ENCODE peak calls at places on chromosomes 11 and 22, in four cellular contexts. One of them, this sample, is unnamed.

GRCh38 chr11:75481602-75482309 is 44.0 kb downstream of the GDPD5 start:
- DNase-seq in lung microvascular endothelial cell: no peak
- DNase-seq in stromal cell of bone marrow: no peak
- DNase-seq in HCT116: no peak
- DNase-seq in this sample: no peak

GRCh38 chr11:120577624-120578363 is 66.2 kb downstream of the GRIK4 start:
- DNase-seq in HCT116: no peak
- DNase-seq in lung microvascular endothelial cell: no peak
- DNase-seq in stromal cell of bone marrow: no peak
- DNase-seq in this sample: no peak

GRCh38 chr22:41394012-41394356 is 12.2 kb downstream of the TEF start:
- DNase-seq in HCT116: no peak
- DNase-seq in stromal cell of bone marrow: no peak
- DNase-seq in lung microvascular endothelial cell: no peak
- DNase-seq in this sample: no peak

GRCh38 chr11:120334332-120334731 is 1.9 kb upstream of the ARHGEF12 start:
- DNase-seq in HCT116: no peak
- DNase-seq in lung microvascular endothelial cell: no peak
- DNase-seq in stromal cell of bone marrow: no peak
- DNase-seq in this sample: no peak

GRCh38 chr11:5343474-5344335 is at the start of gene OR51B5:
- DNase-seq in stromal cell of bone marrow: no peak
- DNase-seq in HCT116: no peak
- DNase-seq in lung microvascular endothelial cell: no peak
- DNase-seq in this sample: no peak

GRCh38 chr22:50200333-50201190 is at the start of gene SELENOO:
- DNase-seq in HCT116: peak
- DNase-seq in stromal cell of bone marrow: peak
- DNase-seq in lung microvascular endothelial cell: peak
- DNase-seq in this sample: peak

GRCh38 chr22:40420341-40421081 is 50.1 kb downstream of the SGSM3 start:
- DNase-seq in lung microvascular endothelial cell: no peak
- DNase-seq in stromal cell of bone marrow: no peak
- DNase-seq in HCT116: no peak
- DNase-seq in this sample: no peak

GRCh38 chr11:34222030-34222429 is 116.6 kb downstream of the NAT10 start:
- DNase-seq in stromal cell of bone marrow: no peak
- DNase-seq in lung microvascular endothelial cell: no peak
- DNase-seq in HCT116: no peak
- DNase-seq in this sample: no peak

GRCh38 chr11:111603633-111604130 is 1.4 kb downstream of the SIK2 start:
- DNase-seq in HCT116: no peak
- DNase-seq in stromal cell of bone marrow: no peak
- DNase-seq in lung microvascular endothelial cell: no peak
- DNase-seq in this sample: no peak

GRCh38 chr11:77205467-77206263 is 77.6 kb downstream of the MYO7A start:
- DNase-seq in stromal cell of bone marrow: no peak
- DNase-seq in lung microvascular endothelial cell: no peak
- DNase-seq in HCT116: no peak
- DNase-seq in this sample: no peak

GRCh38 chr11:94469416-94469815 is 24.2 kb downstream of the MRE11 start:
- DNase-seq in lung microvascular endothelial cell: no peak
- DNase-seq in HCT116: no peak
- DNase-seq in stromal cell of bone marrow: no peak
- DNase-seq in this sample: no peak

GRCh38 chr11:95282337-95282751 is 51.3 kb upstream of the SESN3 start:
- DNase-seq in stromal cell of bone marrow: no peak
- DNase-seq in lung microvascular endothelial cell: no peak
- DNase-seq in HCT116: no peak
- DNase-seq in this sample: peak

GRCh38 chr22:46761539-46762237 is 762 bp upstream of the TBC1D22A start:
- DNase-seq in stromal cell of bone marrow: no peak
- DNase-seq in lung microvascular endothelial cell: no peak
- DNase-seq in HCT116: no peak
- DNase-seq in this sample: no peak

GRCh38 chr11:46865340-46865739 is 19.3 kb upstream of the CKAP5 start:
- DNase-seq in stromal cell of bone marrow: peak
- DNase-seq in lung microvascular endothelial cell: peak
- DNase-seq in HCT116: no peak
- DNase-seq in this sample: peak

GRCh38 chr11:61732705-61733104 is 19.7 kb upstream of the MYRF start:
- DNase-seq in stromal cell of bone marrow: peak
- DNase-seq in lung microvascular endothelial cell: peak
- DNase-seq in HCT116: no peak
- DNase-seq in this sample: no peak

GRCh38 chr11:111362887-111363411 is 16.1 kb downstream of the POU2AF1 start:
- DNase-seq in HCT116: no peak
- DNase-seq in stromal cell of bone marrow: no peak
- DNase-seq in lung microvascular endothelial cell: no peak
- DNase-seq in this sample: no peak

GRCh38 chr11:1302041-1302460 is 7.4 kb downstream of the TOLLIP start:
- DNase-seq in HCT116: no peak
- DNase-seq in lung microvascular endothelial cell: no peak
- DNase-seq in stromal cell of bone marrow: no peak
- DNase-seq in this sample: no peak

GRCh38 chr22:32378703-32379272 is 21.1 kb downstream of the RFPL3 start:
- DNase-seq in HCT116: peak
- DNase-seq in stromal cell of bone marrow: no peak
- DNase-seq in lung microvascular endothelial cell: peak
- DNase-seq in this sample: no peak

GRCh38 chr11:57641011-57641410 is 8.7 kb downstream of the YPEL4 start:
- DNase-seq in HCT116: no peak
- DNase-seq in lung microvascular endothelial cell: no peak
- DNase-seq in stromal cell of bone marrow: no peak
- DNase-seq in this sample: no peak

GRCh38 chr22:33274214-33274828 is 216.1 kb upstream of the SYN3 start:
- DNase-seq in lung microvascular endothelial cell: no peak
- DNase-seq in HCT116: no peak
- DNase-seq in stromal cell of bone marrow: no peak
- DNase-seq in this sample: no peak

GRCh38 chr22:48478124-48478523 is 1349.5 kb downstream of the BRD1 start:
- DNase-seq in stromal cell of bone marrow: no peak
- DNase-seq in HCT116: no peak
- DNase-seq in lung microvascular endothelial cell: no peak
- DNase-seq in this sample: no peak